ENCODE peak calls at places on chromosomes 13 and 19, in eight cellular contexts. One of them, this sample, is unnamed.

GRCh38 chr13:79741006-79741405 is 260.1 kb downstream of the NDFIP2 start:
- DNase-seq in astrocyte: peak; percentile 60
- DNase-seq in cardiac muscle cell: peak; percentile 55
- DNase-seq in tibial nerve: no peak
- DNase-seq in heart left ventricle: no peak
- DNase-seq in thoracic aorta: no peak
- DNase-seq in H9: no peak
- DNase-seq in pancreas: no peak
- DNase-seq in this sample: no peak

GRCh38 chr13:45216193-45216592 is 15.3 kb upstream of the KCTD4 start:
- DNase-seq in astrocyte: no peak
- DNase-seq in cardiac muscle cell: no peak
- DNase-seq in tibial nerve: no peak
- DNase-seq in heart left ventricle: no peak
- DNase-seq in thoracic aorta: no peak
- DNase-seq in H9: no peak
- DNase-seq in pancreas: no peak
- DNase-seq in this sample: no peak

GRCh38 chr19:33634361-33635091 is 12.8 kb downstream of the CHST8 start:
- DNase-seq in astrocyte: no peak
- DNase-seq in cardiac muscle cell: no peak
- DNase-seq in tibial nerve: no peak
- DNase-seq in heart left ventricle: no peak
- DNase-seq in thoracic aorta: no peak
- DNase-seq in H9: peak; percentile 14
- DNase-seq in pancreas: no peak
- DNase-seq in this sample: no peak

GRCh38 chr13:42474954-42475353 is 99.0 kb upstream of the TNFSF11 start:
- DNase-seq in astrocyte: peak; percentile 20
- DNase-seq in cardiac muscle cell: peak; percentile 45
- DNase-seq in tibial nerve: no peak
- DNase-seq in heart left ventricle: no peak
- DNase-seq in thoracic aorta: no peak
- DNase-seq in H9: no peak
- DNase-seq in pancreas: no peak
- DNase-seq in this sample: peak; percentile 1

GRCh38 chr19:52734340-52734892 is 428 bp downstream of the ZNF611 start:
- DNase-seq in astrocyte: no peak
- DNase-seq in cardiac muscle cell: peak; percentile 9
- DNase-seq in tibial nerve: no peak
- DNase-seq in heart left ventricle: peak; percentile 38
- DNase-seq in thoracic aorta: no peak
- DNase-seq in H9: no peak
- DNase-seq in pancreas: peak; percentile 13
- DNase-seq in this sample: no peak

GRCh38 chr19:52896431-52897148 is 845 bp downstream of the ZNF320 start:
- DNase-seq in astrocyte: peak; percentile 5
- DNase-seq in cardiac muscle cell: peak; percentile 21
- DNase-seq in tibial nerve: no peak
- DNase-seq in heart left ventricle: peak; percentile 46
- DNase-seq in thoracic aorta: no peak
- DNase-seq in H9: peak; percentile 40
- DNase-seq in pancreas: peak; percentile 30
- DNase-seq in this sample: no peak

GRCh38 chr13:79457948-79458347 is 23.0 kb upstream of the NDFIP2 start:
- DNase-seq in astrocyte: peak; percentile 78
- DNase-seq in cardiac muscle cell: peak; percentile 71
- DNase-seq in tibial nerve: no peak
- DNase-seq in heart left ventricle: no peak
- DNase-seq in thoracic aorta: no peak
- DNase-seq in H9: no peak
- DNase-seq in pancreas: no peak
- DNase-seq in this sample: no peak

GRCh38 chr19:45769821-45770191 is 754 bp upstream of the SIX5 start:
- DNase-seq in astrocyte: no peak
- DNase-seq in cardiac muscle cell: no peak
- DNase-seq in tibial nerve: no peak
- DNase-seq in heart left ventricle: peak; percentile 59
- DNase-seq in thoracic aorta: no peak
- DNase-seq in H9: no peak
- DNase-seq in pancreas: peak; percentile 64
- DNase-seq in this sample: no peak

GRCh38 chr13:87259479-87260083 is 411.6 kb upstream of the SLITRK5 start:
- DNase-seq in astrocyte: no peak
- DNase-seq in cardiac muscle cell: peak; percentile 2
- DNase-seq in tibial nerve: no peak
- DNase-seq in heart left ventricle: no peak
- DNase-seq in thoracic aorta: no peak
- DNase-seq in H9: peak; percentile 76
- DNase-seq in pancreas: no peak
- DNase-seq in this sample: no peak

GRCh38 chr19:18091217-18091608 is 4.5 kb upstream of the IL12RB1 start:
- DNase-seq in astrocyte: no peak
- DNase-seq in cardiac muscle cell: no peak
- DNase-seq in tibial nerve: no peak
- DNase-seq in heart left ventricle: peak; percentile 50
- DNase-seq in thoracic aorta: no peak
- DNase-seq in H9: no peak
- DNase-seq in pancreas: no peak
- DNase-seq in this sample: peak; percentile 74

GRCh38 chr19:16328824-16329482 is 4.3 kb downstream of the KLF2 start:
- DNase-seq in astrocyte: no peak
- DNase-seq in cardiac muscle cell: no peak
- DNase-seq in tibial nerve: no peak
- DNase-seq in heart left ventricle: no peak
- DNase-seq in thoracic aorta: no peak
- DNase-seq in H9: no peak
- DNase-seq in pancreas: no peak
- DNase-seq in this sample: peak; percentile 58

GRCh38 chr13:99339736-99340392 is 32.7 kb upstream of the GPR183 start:
- DNase-seq in astrocyte: peak; percentile 33
- DNase-seq in cardiac muscle cell: peak; percentile 62
- DNase-seq in tibial nerve: no peak
- DNase-seq in heart left ventricle: no peak
- DNase-seq in thoracic aorta: no peak
- DNase-seq in H9: no peak
- DNase-seq in pancreas: no peak
- DNase-seq in this sample: peak; percentile 55

GRCh38 chr19:41306394-41306793 is 3.6 kb upstream of the CCDC97 start:
- DNase-seq in astrocyte: no peak
- DNase-seq in cardiac muscle cell: no peak
- DNase-seq in tibial nerve: no peak
- DNase-seq in heart left ventricle: no peak
- DNase-seq in thoracic aorta: no peak
- DNase-seq in H9: no peak
- DNase-seq in pancreas: no peak
- DNase-seq in this sample: no peak

GRCh38 chr13:40549500-40550094 is 116.8 kb downstream of the FOXO1 start:
- DNase-seq in astrocyte: peak; percentile 59
- DNase-seq in cardiac muscle cell: peak; percentile 40
- DNase-seq in tibial nerve: no peak
- DNase-seq in heart left ventricle: no peak
- DNase-seq in thoracic aorta: no peak
- DNase-seq in H9: no peak
- DNase-seq in pancreas: no peak
- DNase-seq in this sample: no peak

GRCh38 chr13:46077260-46077659 is 24.7 kb upstream of the ZC3H13 start:
- DNase-seq in astrocyte: no peak
- DNase-seq in cardiac muscle cell: no peak
- DNase-seq in tibial nerve: no peak
- DNase-seq in heart left ventricle: no peak
- DNase-seq in thoracic aorta: no peak
- DNase-seq in H9: no peak
- DNase-seq in pancreas: no peak
- DNase-seq in this sample: no peak

GRCh38 chr19:2011169-2011568 is 4.3 kb downstream of the BTBD2 start:
- DNase-seq in astrocyte: no peak
- DNase-seq in cardiac muscle cell: no peak
- DNase-seq in tibial nerve: no peak
- DNase-seq in heart left ventricle: no peak
- DNase-seq in thoracic aorta: no peak
- DNase-seq in H9: no peak
- DNase-seq in pancreas: no peak
- DNase-seq in this sample: no peak

GRCh38 chr13:53010374-53011105 is 18.1 kb upstream of the OLFM4 start:
- DNase-seq in astrocyte: no peak
- DNase-seq in cardiac muscle cell: no peak
- DNase-seq in tibial nerve: no peak
- DNase-seq in heart left ventricle: no peak
- DNase-seq in thoracic aorta: no peak
- DNase-seq in H9: no peak
- DNase-seq in pancreas: peak; percentile 83
- DNase-seq in this sample: no peak

GRCh38 chr19:2235396-2236284 is 489 bp downstream of the PLEKHJ1 start:
- DNase-seq in astrocyte: no peak
- DNase-seq in cardiac muscle cell: no peak
- DNase-seq in tibial nerve: no peak
- DNase-seq in heart left ventricle: peak; percentile 64
- DNase-seq in thoracic aorta: no peak
- DNase-seq in H9: no peak
- DNase-seq in pancreas: peak; percentile 80
- DNase-seq in this sample: no peak

GRCh38 chr19:49473868-49474544 is at the start of gene FLT3LG:
- DNase-seq in astrocyte: no peak
- DNase-seq in cardiac muscle cell: peak; percentile 78
- DNase-seq in tibial nerve: peak; percentile 50
- DNase-seq in heart left ventricle: peak; percentile 74
- DNase-seq in thoracic aorta: no peak
- DNase-seq in H9: peak; percentile 68
- DNase-seq in pancreas: peak; percentile 62
- DNase-seq in this sample: peak; percentile 88

GRCh38 chr13:40502236-40502635 is 164.2 kb downstream of the FOXO1 start:
- DNase-seq in astrocyte: peak; percentile 53
- DNase-seq in cardiac muscle cell: no peak
- DNase-seq in tibial nerve: no peak
- DNase-seq in heart left ventricle: no peak
- DNase-seq in thoracic aorta: no peak
- DNase-seq in H9: no peak
- DNase-seq in pancreas: no peak
- DNase-seq in this sample: no peak

GRCh38 chr19:54391589-54392061 is 23.6 kb upstream of the TTYH1 start:
- DNase-seq in astrocyte: no peak
- DNase-seq in cardiac muscle cell: no peak
- DNase-seq in tibial nerve: no peak
- DNase-seq in heart left ventricle: no peak
- DNase-seq in thoracic aorta: no peak
- DNase-seq in H9: peak; percentile 52
- DNase-seq in pancreas: no peak
- DNase-seq in this sample: no peak

GRCh38 chr19:56369886-56370676 is 23.3 kb downstream of the ZNF582 start:
- DNase-seq in astrocyte: no peak
- DNase-seq in cardiac muscle cell: no peak
- DNase-seq in tibial nerve: no peak
- DNase-seq in heart left ventricle: no peak
- DNase-seq in thoracic aorta: no peak
- DNase-seq in H9: no peak
- DNase-seq in pancreas: no peak
- DNase-seq in this sample: no peak

GRCh38 chr19:56372281-56372680 is 21.1 kb downstream of the ZNF582 start:
- DNase-seq in astrocyte: no peak
- DNase-seq in cardiac muscle cell: no peak
- DNase-seq in tibial nerve: no peak
- DNase-seq in heart left ventricle: no peak
- DNase-seq in thoracic aorta: no peak
- DNase-seq in H9: no peak
- DNase-seq in pancreas: no peak
- DNase-seq in this sample: no peak

GRCh38 chr19:56367829-56368711 is 25.3 kb downstream of the ZNF582 start:
- DNase-seq in astrocyte: peak; percentile 95
- DNase-seq in cardiac muscle cell: peak; percentile 98
- DNase-seq in tibial nerve: peak; percentile 76
- DNase-seq in heart left ventricle: peak; percentile 98
- DNase-seq in thoracic aorta: peak; percentile 53
- DNase-seq in H9: peak; percentile 90
- DNase-seq in pancreas: peak; percentile 84
- DNase-seq in this sample: peak; percentile 55
- H3K27ac ChIP-seq in astrocyte: peak overlapping the region; percentile 61
- H3K27ac ChIP-seq in cardiac muscle cell: peak overlapping the region; percentile 96
- H3K27ac ChIP-seq in tibial nerve: peak overlapping the region; percentile 88
- H3K27ac ChIP-seq in heart left ventricle: peak overlapping the region; percentile 93
- H3K27ac ChIP-seq in thoracic aorta: peak overlapping the region; percentile 80
- H3K27ac ChIP-seq in H9: peak overlapping the region; percentile 19
- H3K27ac ChIP-seq in pancreas: peak overlapping the region; percentile 39
- H3K27ac ChIP-seq in this sample: peak overlapping the region; percentile 45

GRCh38 chr19:19385131-19385899 is 20.2 kb upstream of the GATAD2A start:
- DNase-seq in astrocyte: peak; percentile 99
- DNase-seq in cardiac muscle cell: peak; percentile 100
- DNase-seq in tibial nerve: peak; percentile 99
- DNase-seq in heart left ventricle: peak; percentile 100
- DNase-seq in thoracic aorta: peak; percentile 98
- DNase-seq in H9: peak; percentile 100
- DNase-seq in pancreas: peak; percentile 99
- DNase-seq in this sample: peak; percentile 99
- TF ChIP-seq CTCF in astrocyte: no peak
- TF ChIP-seq CTCF in cardiac muscle cell: no peak
- TF ChIP-seq CTCF in tibial nerve: peak; percentile 4
- TF ChIP-seq CTCF in heart left ventricle: no peak
- TF ChIP-seq CTCF in thoracic aorta: peak; percentile 17
- TF ChIP-seq CTCF in H9: no peak
- TF ChIP-seq CTCF in pancreas: no peak
- TF ChIP-seq CTCF in this sample: no peak

DNA sequence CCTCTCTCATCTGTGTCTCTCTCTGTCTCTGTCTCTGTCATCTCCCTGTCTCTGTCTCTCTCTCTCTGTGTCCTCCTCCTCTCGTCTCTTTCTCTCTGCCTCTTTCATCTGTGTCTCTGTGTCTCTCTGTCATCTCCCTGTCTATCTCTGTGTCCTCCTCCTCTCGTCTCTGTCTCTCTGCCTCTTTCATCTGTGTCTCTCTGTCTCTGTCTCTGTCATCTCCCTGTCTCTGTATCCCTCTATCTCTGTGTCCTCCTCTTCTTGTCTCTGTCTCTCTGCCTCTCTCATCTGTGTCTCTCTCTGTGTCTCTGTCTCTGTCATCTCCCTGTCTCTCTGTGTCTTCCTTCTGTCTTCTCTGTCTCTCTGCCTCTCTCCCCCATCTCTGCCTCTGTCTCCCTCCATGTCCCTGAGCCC is 551 bp upstream of the EBI3 start:
- DNase-seq in astrocyte: no peak
- DNase-seq in cardiac muscle cell: no peak
- DNase-seq in tibial nerve: no peak
- DNase-seq in heart left ventricle: no peak
- DNase-seq in thoracic aorta: no peak
- DNase-seq in H9: no peak
- DNase-seq in pancreas: no peak
- DNase-seq in this sample: no peak
- H3K27me3 ChIP-seq in astrocyte: peaks cover 7% of the 10 kb centered on the region
- H3K27me3 ChIP-seq in cardiac muscle cell: no peaks in the 10 kb centered on the region
- H3K27me3 ChIP-seq in tibial nerve: no peaks in the 10 kb centered on the region
- H3K27me3 ChIP-seq in heart left ventricle: peaks cover 6% of the 10 kb centered on the region
- H3K27me3 ChIP-seq in thoracic aorta: no peaks in the 10 kb centered on the region
- H3K27me3 ChIP-seq in H9: no peaks in the 10 kb centered on the region
- H3K27me3 ChIP-seq in pancreas: no peaks in the 10 kb centered on the region
- H3K27me3 ChIP-seq in this sample: peaks cover 26% of the 10 kb centered on the region

GRCh38 chr13:38752726-38753125 is 65.8 kb downstream of the FREM2 start:
- DNase-seq in astrocyte: no peak
- DNase-seq in cardiac muscle cell: no peak
- DNase-seq in tibial nerve: no peak
- DNase-seq in heart left ventricle: no peak
- DNase-seq in thoracic aorta: no peak
- DNase-seq in H9: no peak
- DNase-seq in pancreas: no peak
- DNase-seq in this sample: no peak
- H3K27ac ChIP-seq in astrocyte: no peak overlapping the region
- H3K27ac ChIP-seq in cardiac muscle cell: no peak overlapping the region
- H3K27ac ChIP-seq in tibial nerve: no peak overlapping the region
- H3K27ac ChIP-seq in heart left ventricle: no peak overlapping the region
- H3K27ac ChIP-seq in thoracic aorta: no peak overlapping the region
- H3K27ac ChIP-seq in H9: no peak overlapping the region
- H3K27ac ChIP-seq in pancreas: no peak overlapping the region
- H3K27ac ChIP-seq in this sample: no peak overlapping the region